ENCODE peak calls at places on chromosomes 5 and 9, in five cellular contexts. One of them, this sample, is unnamed.

GRCh38 chr5:174327317-174327864 is 281.9 kb downstream of the NSG2 start:
- DNase-seq in heart right ventricle: peak; percentile 42
- DNase-seq in OCI-LY7: peak; percentile 74
- DNase-seq in lower lobe of right lung: peak; percentile 63
- DNase-seq in neural progenitor cell: peak; percentile 94
- DNase-seq in this sample: peak; percentile 51

GRCh38 chr5:139637438-139638089 is 10.6 kb upstream of the CXXC5 start:
- DNase-seq in heart right ventricle: peak; percentile 88
- DNase-seq in OCI-LY7: peak; percentile 80
- DNase-seq in lower lobe of right lung: peak; percentile 86
- DNase-seq in neural progenitor cell: peak; percentile 89
- DNase-seq in this sample: peak; percentile 85

GRCh38 chr5:132439521-132440206 is 50.9 kb downstream of the IRF1 start:
- DNase-seq in heart right ventricle: peak; percentile 79
- DNase-seq in OCI-LY7: no peak
- DNase-seq in lower lobe of right lung: no peak
- DNase-seq in neural progenitor cell: no peak
- DNase-seq in this sample: peak; percentile 65

GRCh38 chr5:68287976-68288755 is 72.6 kb downstream of the PIK3R1 start:
- DNase-seq in heart right ventricle: peak; percentile 73
- DNase-seq in OCI-LY7: peak; percentile 84
- DNase-seq in lower lobe of right lung: peak; percentile 69
- DNase-seq in neural progenitor cell: peak; percentile 84
- DNase-seq in this sample: peak; percentile 75

GRCh38 chr9:74772126-74772525 is 115.6 kb downstream of the TRPM6 start:
- DNase-seq in heart right ventricle: no peak
- DNase-seq in OCI-LY7: no peak
- DNase-seq in lower lobe of right lung: no peak
- DNase-seq in neural progenitor cell: no peak
- DNase-seq in this sample: no peak

GRCh38 chr5:38450627-38451371 is 105.6 kb downstream of the LIFR start:
- DNase-seq in heart right ventricle: no peak
- DNase-seq in OCI-LY7: no peak
- DNase-seq in lower lobe of right lung: no peak
- DNase-seq in neural progenitor cell: no peak
- DNase-seq in this sample: no peak

GRCh38 chr9:91285729-91286353 is 75.9 kb downstream of the AUH start:
- DNase-seq in heart right ventricle: no peak
- DNase-seq in OCI-LY7: no peak
- DNase-seq in lower lobe of right lung: no peak
- DNase-seq in neural progenitor cell: no peak
- DNase-seq in this sample: no peak

GRCh38 chr5:178994580-178995340 is at the start of gene GRM6:
- DNase-seq in heart right ventricle: no peak
- DNase-seq in OCI-LY7: no peak
- DNase-seq in lower lobe of right lung: no peak
- DNase-seq in neural progenitor cell: peak; percentile 73
- DNase-seq in this sample: no peak

GRCh38 chr5:145237843-145238242 is 597.3 kb downstream of the PRELID2 start:
- DNase-seq in heart right ventricle: no peak
- DNase-seq in OCI-LY7: peak; percentile 63
- DNase-seq in lower lobe of right lung: no peak
- DNase-seq in neural progenitor cell: peak; percentile 93
- DNase-seq in this sample: no peak

GRCh38 chr5:125093776-125094175 is 347.3 kb upstream of the ZNF608 start:
- DNase-seq in heart right ventricle: no peak
- DNase-seq in OCI-LY7: no peak
- DNase-seq in lower lobe of right lung: no peak
- DNase-seq in neural progenitor cell: no peak
- DNase-seq in this sample: no peak

GRCh38 chr5:72021651-72022357 is 85.5 kb upstream of the MAP1B start:
- DNase-seq in heart right ventricle: no peak
- DNase-seq in OCI-LY7: no peak
- DNase-seq in lower lobe of right lung: peak; percentile 47
- DNase-seq in neural progenitor cell: no peak
- DNase-seq in this sample: no peak

GRCh38 chr5:169979871-169980270 is 424 bp downstream of the INSYN2B start:
- DNase-seq in heart right ventricle: no peak
- DNase-seq in OCI-LY7: no peak
- DNase-seq in lower lobe of right lung: no peak
- DNase-seq in neural progenitor cell: no peak
- DNase-seq in this sample: no peak

GRCh38 chr9:3028535-3028934 is 184.6 kb upstream of the PUM3 start:
- DNase-seq in heart right ventricle: no peak
- DNase-seq in OCI-LY7: no peak
- DNase-seq in lower lobe of right lung: no peak
- DNase-seq in neural progenitor cell: no peak
- DNase-seq in this sample: no peak

GRCh38 chr9:107147134-107147533 is 135.9 kb upstream of the RAD23B start:
- DNase-seq in heart right ventricle: no peak
- DNase-seq in OCI-LY7: no peak
- DNase-seq in lower lobe of right lung: no peak
- DNase-seq in neural progenitor cell: no peak
- DNase-seq in this sample: no peak

DNA sequence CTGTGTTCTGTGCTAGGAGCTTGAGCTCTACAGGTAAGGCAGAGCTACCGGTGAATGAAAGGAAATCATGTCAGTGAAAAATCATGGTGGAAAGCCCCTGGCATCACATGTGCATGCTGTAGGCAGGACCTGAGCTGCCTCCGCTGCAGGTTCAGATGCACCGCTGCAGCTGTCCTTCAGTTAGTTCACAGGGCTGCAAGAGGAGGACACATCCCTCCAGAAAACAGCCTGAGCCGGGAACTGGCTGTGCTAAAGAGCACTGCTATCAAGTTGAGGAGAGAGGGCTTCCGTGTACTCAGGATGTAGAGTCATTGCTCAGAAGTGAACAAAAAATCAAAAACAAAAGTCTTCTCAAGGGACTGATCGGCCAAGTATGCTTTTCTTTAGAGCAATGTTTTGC is 138.6 kb downstream of the ERCC6L2 start:
- DNase-seq in heart right ventricle: no peak
- DNase-seq in OCI-LY7: no peak
- DNase-seq in lower lobe of right lung: no peak
- DNase-seq in neural progenitor cell: no peak
- DNase-seq in this sample: no peak
- H3K4me1 ChIP-seq in heart right ventricle: peaks cover 9% of the 10 kb centered on the region
- H3K4me1 ChIP-seq in OCI-LY7: no peaks in the 10 kb centered on the region
- H3K4me1 ChIP-seq in lower lobe of right lung: no peaks in the 10 kb centered on the region
- H3K4me1 ChIP-seq in neural progenitor cell: no peaks in the 10 kb centered on the region
- H3K4me1 ChIP-seq in this sample: no peaks in the 10 kb centered on the region

GRCh38 chr5:76790632-76791290 is 28.1 kb upstream of the F2RL1 start:
- DNase-seq in heart right ventricle: peak; percentile 50
- DNase-seq in OCI-LY7: no peak
- DNase-seq in lower lobe of right lung: no peak
- DNase-seq in neural progenitor cell: no peak
- DNase-seq in this sample: no peak
- H3K4me3 ChIP-seq in heart right ventricle: no peak overlapping the region
- H3K4me3 ChIP-seq in OCI-LY7: no peak overlapping the region
- H3K4me3 ChIP-seq in lower lobe of right lung: no peak overlapping the region
- H3K4me3 ChIP-seq in neural progenitor cell: no peak overlapping the region
- H3K4me3 ChIP-seq in this sample: no peak overlapping the region

DNA sequence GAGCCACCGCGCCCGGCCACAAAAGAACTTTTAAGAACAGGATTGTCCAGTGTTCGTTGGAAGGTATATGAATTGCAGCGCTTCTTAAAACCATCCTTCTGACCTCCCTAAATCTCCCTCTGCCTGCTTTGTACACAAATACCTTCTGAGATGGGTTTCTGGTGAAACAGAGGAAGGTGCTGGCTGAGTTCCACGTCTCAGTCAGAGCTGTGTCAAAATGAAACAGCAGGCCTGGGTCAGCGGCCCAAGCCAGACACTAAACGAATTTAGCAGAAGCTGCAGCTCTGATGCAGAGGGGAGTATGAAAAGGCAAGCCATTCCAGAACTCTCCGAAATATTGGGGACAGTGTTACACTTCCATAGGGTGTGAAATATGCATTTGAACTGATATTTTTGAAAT is 37.8 kb upstream of the CRB2 start:
- DNase-seq in heart right ventricle: no peak
- DNase-seq in OCI-LY7: no peak
- DNase-seq in lower lobe of right lung: no peak
- DNase-seq in neural progenitor cell: no peak
- DNase-seq in this sample: no peak
- H3K4me1 ChIP-seq in heart right ventricle: peaks cover 11% of the 10 kb centered on the region
- H3K4me1 ChIP-seq in OCI-LY7: peaks cover 31% of the 10 kb centered on the region
- H3K4me1 ChIP-seq in lower lobe of right lung: peaks cover 36% of the 10 kb centered on the region
- H3K4me1 ChIP-seq in neural progenitor cell: peaks cover 6% of the 10 kb centered on the region
- H3K4me1 ChIP-seq in this sample: peaks cover 18% of the 10 kb centered on the region

DNA sequence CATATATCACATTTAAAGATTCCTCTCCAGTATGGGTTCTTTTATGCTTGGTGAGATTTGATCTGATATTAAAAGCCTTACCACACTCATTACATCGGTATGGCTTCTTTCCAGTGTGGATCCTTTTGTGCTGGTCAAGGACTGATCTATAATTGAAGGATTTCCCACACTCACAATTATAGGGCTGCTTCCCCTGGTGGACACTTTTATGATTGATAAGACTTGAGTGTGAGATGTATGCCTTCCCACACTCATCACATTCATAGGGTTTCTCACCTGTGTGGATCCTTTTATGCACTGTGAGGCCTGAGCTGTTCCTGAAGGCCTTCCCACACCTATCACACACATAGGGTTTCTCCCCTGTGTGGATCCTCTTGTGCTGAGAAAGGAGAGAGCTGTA is 12.2 kb downstream of the ZFP62 start:
- DNase-seq in heart right ventricle: no peak
- DNase-seq in OCI-LY7: no peak
- DNase-seq in lower lobe of right lung: no peak
- DNase-seq in neural progenitor cell: no peak
- DNase-seq in this sample: no peak
- H3K4me3 ChIP-seq in heart right ventricle: no peak overlapping the region
- H3K4me3 ChIP-seq in OCI-LY7: no peak overlapping the region
- H3K4me3 ChIP-seq in lower lobe of right lung: no peak overlapping the region
- H3K4me3 ChIP-seq in neural progenitor cell: no peak overlapping the region
- H3K4me3 ChIP-seq in this sample: no peak overlapping the region

DNA sequence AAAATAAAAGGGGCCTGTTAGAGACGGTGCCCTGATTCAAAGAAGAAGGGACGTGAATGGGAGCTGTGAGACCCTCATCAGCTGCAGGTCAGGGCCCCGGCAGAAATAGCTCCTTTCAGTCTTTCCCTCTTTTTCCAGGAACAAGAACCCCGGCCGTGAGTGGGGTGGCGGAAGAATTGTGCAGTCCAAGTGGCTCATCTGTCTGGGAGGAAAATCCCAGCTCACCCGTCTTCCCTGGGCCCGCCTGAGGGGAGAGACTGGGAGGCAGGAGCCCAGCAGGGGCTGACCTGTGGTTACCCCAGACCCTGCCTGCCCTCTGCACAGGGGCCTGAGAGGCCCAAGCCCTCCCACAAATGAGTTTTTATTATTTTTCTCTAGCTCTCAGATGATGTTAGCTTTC is 24.8 kb upstream of the CSF1R start:
- DNase-seq in heart right ventricle: no peak
- DNase-seq in OCI-LY7: no peak
- DNase-seq in lower lobe of right lung: no peak
- DNase-seq in neural progenitor cell: peak; percentile 24
- DNase-seq in this sample: no peak
- H3K4me1 ChIP-seq in heart right ventricle: peaks cover 46% of the 10 kb centered on the region
- H3K4me1 ChIP-seq in OCI-LY7: no peaks in the 10 kb centered on the region
- H3K4me1 ChIP-seq in lower lobe of right lung: peaks cover 21% of the 10 kb centered on the region
- H3K4me1 ChIP-seq in neural progenitor cell: peaks cover 16% of the 10 kb centered on the region
- H3K4me1 ChIP-seq in this sample: peaks cover 5% of the 10 kb centered on the region

DNA sequence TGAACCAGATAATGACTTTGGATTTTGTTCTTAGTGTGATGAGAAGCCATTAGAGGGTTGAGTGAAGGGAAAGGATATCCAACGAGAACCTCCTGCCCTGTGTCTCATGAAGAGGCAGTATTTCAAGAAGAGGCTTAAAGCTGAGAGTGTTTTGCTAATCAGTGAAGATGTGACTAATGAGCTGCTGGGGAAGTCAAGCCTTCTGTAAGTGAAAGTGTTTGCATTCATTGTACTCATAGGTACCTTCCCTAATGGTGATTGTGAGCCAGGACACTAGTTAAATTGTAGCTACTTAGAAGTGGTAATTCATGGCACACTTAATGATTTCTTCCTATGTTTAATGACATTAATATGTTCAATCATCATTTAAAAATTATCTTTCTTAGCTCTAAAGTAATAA is 23.7 kb downstream of the PIP5K1B start:
- DNase-seq in heart right ventricle: no peak
- DNase-seq in OCI-LY7: no peak
- DNase-seq in lower lobe of right lung: no peak
- DNase-seq in neural progenitor cell: no peak
- DNase-seq in this sample: no peak
- H3K4me3 ChIP-seq in heart right ventricle: no peak overlapping the region
- H3K4me3 ChIP-seq in OCI-LY7: no peak overlapping the region
- H3K4me3 ChIP-seq in lower lobe of right lung: no peak overlapping the region
- H3K4me3 ChIP-seq in neural progenitor cell: no peak overlapping the region
- H3K4me3 ChIP-seq in this sample: no peak overlapping the region